ENCODE peak calls at places on chromosome 7, in five cellular contexts. Z, C, K, J and S are unnamed samples.

GRCh38 chr7:2508327-2509231 is 11.0 kb upstream of the LFNG start:
- DNase-seq in Z (no peak), C (peak; percentile 85), K (peak; percentile 72), J (peak; percentile 32), S (no peak)

GRCh38 chr7:76048668-76048988 is 722 bp downstream of the MDH2 start:
- DNase-seq in Z (no peak), C (no peak), K (no peak), J (no peak), S (no peak)

GRCh38 chr7:101094791-101095375 is 9.6 kb downstream of the TRIM56 start:
- DNase-seq in Z (no peak), C (no peak), K (no peak), J (peak; percentile 67), S (peak; percentile 81)

GRCh38 chr7:17651926-17652385 is 288.3 kb downstream of the SNX13 start:
- DNase-seq in Z (peak; percentile 26), C (no peak), K (no peak), J (peak; percentile 90), S (peak; percentile 90)

GRCh38 chr7:116776610-116777289 is 85.6 kb upstream of the CAPZA2 start:
- DNase-seq in Z (no peak), C (no peak), K (no peak), J (peak; percentile 85), S (peak; percentile 76)

GRCh38 chr7:23470290-23471089 is at the start of gene IGF2BP3:
- DNase-seq in Z (peak; percentile 66), C (peak; percentile 94), K (no peak), J (peak; percentile 96), S (peak; percentile 98)

GRCh38 chr7:104123786-104124185 is 84.0 kb downstream of the ORC5 start:
- DNase-seq in Z (no peak), C (no peak), K (no peak), J (peak; percentile 73), S (peak; percentile 22)

GRCh38 chr7:85659364-85659763 is 472.5 kb upstream of the SEMA3D start:
- DNase-seq in Z (no peak), C (no peak), K (no peak), J (peak; percentile 5), S (peak; percentile 26)

GRCh38 chr7:132655071-132655761 is 78.9 kb upstream of the PLXNA4 start:
- DNase-seq in Z (peak; percentile 4), C (no peak), K (no peak), J (no peak), S (peak; percentile 66)

GRCh38 chr7:71131256-71131752 is 640 bp upstream of the GALNT17 start:
- DNase-seq in Z (no peak), C (no peak), K (no peak), J (no peak), S (no peak)

GRCh38 chr7:1920266-1920681 is 250.2 kb downstream of the ELFN1 start:
- DNase-seq in Z (no peak), C (no peak), K (no peak), J (no peak), S (no peak)

GRCh38 chr7:117269895-117270294 is 53.0 kb downstream of the WNT2 start:
- DNase-seq in Z (no peak), C (no peak), K (no peak), J (peak; percentile 91), S (peak; percentile 74)

GRCh38 chr7:116948934-116949333 is 4.4 kb upstream of the ST7 start:
- DNase-seq in Z (no peak), C (peak; percentile 38), K (no peak), J (no peak), S (no peak)

GRCh38 chr7:105209870-105210269 is 178.9 kb downstream of the SRPK2 start:
- DNase-seq in Z (no peak), C (no peak), K (no peak), J (peak; percentile 20), S (peak; percentile 19)